ENCODE peak calls at places on chromosomes 16 and 17, in eight cellular contexts. W is WTC11; Y is non-pigmented ciliary epithelial cell; A is stimulated activated CD8-positive, alpha-beta memory T cell treated with anti-CD3 and anti-CD28 coated beads, Interleukin-4, amount 100 ng/mL, for 48 hours; N is heart right ventricle; K is tibial artery; D is activated CD4-positive, alpha-beta T cell treated with anti-CD3 and anti-CD28 coated beads, Interleukin-2, amount 50 U/mL, for 1 hour; J is NCI-H187. T is an unnamed sample.
A peak's percentile ranks its signal among the peaks of the same experiment; 100 is the strongest.

GRCh38 chr16:2770057-2770780 is 6.9 kb downstream of the ELOB start:
- DNase-seq in W (no peak), Y (no peak), A (no peak), N (no peak), K (no peak), D (no peak), J (no peak), T (no peak)

GRCh38 chr17:46108550-46109110 is 84.6 kb downstream of the KANSL1 start:
- DNase-seq in W (no peak), Y (no peak), A (no peak), N (no peak), K (no peak), D (no peak), J (no peak), T (no peak)

GRCh38 chr17:2172447-2172938 is 117.6 kb downstream of the HIC1 start:
- DNase-seq in W (no peak), Y (no peak), A (no peak), N (peak; percentile 64), K (no peak), D (no peak), J (no peak), T (no peak)

GRCh38 chr16:11835891-11836652 is 15.3 kb downstream of the RSL1D1 start:
- DNase-seq in W (no peak), Y (no peak), A (no peak), N (no peak), K (peak; percentile 70), D (no peak), J (no peak), T (no peak)

GRCh38 chr16:19573997-19574396 is 18.5 kb downstream of the VPS35L start:
- DNase-seq in W (no peak), Y (no peak), A (no peak), N (no peak), K (no peak), D (no peak), J (no peak), T (no peak)

GRCh38 chr17:30369995-30370394 is 8.7 kb upstream of the CPD start:
- DNase-seq in W (no peak), Y (no peak), A (no peak), N (no peak), K (no peak), D (no peak), J (no peak), T (no peak)

GRCh38 chr16:72894291-72895151 is 153.4 kb downstream of the ZFHX3 start:
- DNase-seq in W (no peak), Y (no peak), A (no peak), N (peak; percentile 58), K (peak; percentile 74), D (no peak), J (no peak), T (no peak)

GRCh38 chr16:23833960-23834685 is 1.7 kb upstream of the PRKCB start:
- DNase-seq in W (no peak), Y (no peak), A (no peak), N (no peak), K (no peak), D (no peak), J (no peak), T (no peak)

GRCh38 chr16:87236516-87237115 is 80.6 kb downstream of the C16orf95 start:
- DNase-seq in W (no peak), Y (no peak), A (no peak), N (no peak), K (peak; percentile 25), D (no peak), J (no peak), T (peak; percentile 46)

GRCh38 chr16:88017006-88017405 is 65.8 kb downstream of the BANP start:
- DNase-seq in W (no peak), Y (no peak), A (no peak), N (no peak), K (peak; percentile 39), D (no peak), J (no peak), T (peak; percentile 30)

GRCh38 chr17:73410586-73411329 is 99.0 kb upstream of the CDC42EP4 start:
- DNase-seq in W (no peak), Y (no peak), A (no peak), N (peak; percentile 45), K (no peak), D (no peak), J (no peak), T (no peak)

GRCh38 chr16:3019594-3020246 is 448 bp upstream of the TNFRSF12A start:
- DNase-seq in W (no peak), Y (no peak), A (no peak), N (no peak), K (no peak), D (no peak), J (no peak), T (no peak)

GRCh38 chr17:6231886-6232767 is 161.9 kb downstream of the WSCD1 start:
- DNase-seq in W (no peak), Y (peak; percentile 17), A (no peak), N (no peak), K (no peak), D (no peak), J (no peak), T (no peak)

GRCh38 chr16:19583665-19584300 is 28.3 kb downstream of the VPS35L start:
- DNase-seq in W (peak; percentile 33), Y (no peak), A (peak; percentile 30), N (peak; percentile 23), K (no peak), D (peak; percentile 4), J (no peak), T (no peak)

GRCh38 chr17:21127508-21128077 is 829 bp downstream of the DHRS7B start:
- DNase-seq in W (no peak), Y (no peak), A (no peak), N (no peak), K (no peak), D (no peak), J (no peak), T (no peak)

GRCh38 chr16:22933173-22933572 is 119.2 kb downstream of the HS3ST2 start:
- DNase-seq in W (no peak), Y (no peak), A (no peak), N (peak; percentile 10), K (no peak), D (no peak), J (no peak), T (no peak)

GRCh38 chr17:34633351-34633750 is 54.0 kb downstream of the TMEM132E start:
- DNase-seq in W (peak; percentile 65), Y (no peak), A (no peak), N (no peak), K (no peak), D (no peak), J (peak; percentile 76), T (no peak)

GRCh38 chr17:57021226-57021940 is 43.5 kb downstream of the SCPEP1 start:
- DNase-seq in W (no peak), Y (no peak), A (no peak), N (no peak), K (peak; percentile 76), D (no peak), J (no peak), T (no peak)

GRCh38 chr17:39867084-39867890 is 715 bp upstream of the ZPBP2 start:
- DNase-seq in W (no peak), Y (no peak), A (peak; percentile 71), N (no peak), K (no peak), D (peak; percentile 53), J (no peak), T (no peak)

GRCh38 chr17:31052187-31052889 is 42.4 kb upstream of the NF1 start:
- DNase-seq in W (no peak), Y (peak; percentile 87), A (no peak), N (peak; percentile 49), K (peak; percentile 84), D (no peak), J (no peak), T (peak; percentile 64)

GRCh38 chr17:9307313-9307998 is 268.2 kb downstream of the STX8 start:
- DNase-seq in W (no peak), Y (no peak), A (no peak), N (no peak), K (no peak), D (no peak), J (no peak), T (no peak)

GRCh38 chr16:578870-579405 is 9.2 kb downstream of the PIGQ start:
- DNase-seq in W (peak; percentile 88), Y (no peak), A (peak; percentile 78), N (peak; percentile 57), K (peak; percentile 78), D (peak; percentile 63), J (peak; percentile 39), T (peak; percentile 84)

GRCh38 chr16:29645699-29646187 is 17.3 kb upstream of the SPN start:
- DNase-seq in W (no peak), Y (no peak), A (no peak), N (no peak), K (no peak), D (no peak), J (no peak), T (no peak)

GRCh38 chr16:85637808-85638186 is 24.7 kb downstream of the GSE1 start:
- DNase-seq in W (no peak), Y (no peak), A (no peak), N (no peak), K (no peak), D (no peak), J (no peak), T (no peak)

GRCh38 chr16:30787613-30788378 is 791 bp upstream of the ZNF629 start:
- DNase-seq in W (no peak), Y (no peak), A (no peak), N (no peak), K (no peak), D (no peak), J (no peak), T (no peak)

GRCh38 chr17:1180958-1181768 is 1.4 kb upstream of the ABR start:
- DNase-seq in W (peak; percentile 66), Y (no peak), A (no peak), N (no peak), K (no peak), D (no peak), J (no peak), T (no peak)

GRCh38 chr16:87764600-87765472 is 950 bp downstream of the KLHDC4 start:
- DNase-seq in W (no peak), Y (no peak), A (no peak), N (no peak), K (no peak), D (peak; percentile 18), J (no peak), T (no peak)

GRCh38 chr17:62672957-62673356 is 45.5 kb downstream of the MRC2 start:
- DNase-seq in W (no peak), Y (no peak), A (no peak), N (no peak), K (no peak), D (no peak), J (no peak), T (no peak)

GRCh38 chr16:80105160-80105559 is 435.6 kb upstream of the DYNLRB2 start:
- DNase-seq in W (no peak), Y (no peak), A (no peak), N (no peak), K (no peak), D (no peak), J (no peak), T (no peak)

GRCh38 chr16:12758670-12759558 is 44.8 kb downstream of the CPPED1 start:
- DNase-seq in W (no peak), Y (no peak), A (no peak), N (no peak), K (no peak), D (no peak), J (no peak), T (no peak)